ENCODE peak calls at places on chromosome 10, in ten cellular contexts. One of them, this sample, is unnamed.

GRCh38 chr10:60733189-60733815 is 45.0 kb upstream of the CDK1 start:
- DNase-seq in NB4: no peak
- DNase-seq in cardiac fibroblast: no peak
- DNase-seq in astrocyte of the spinal cord: no peak
- DNase-seq in fibroblast of lung: peak
- DNase-seq in AG04450: no peak
- DNase-seq in PC-9: peak
- DNase-seq in HL-60: no peak
- DNase-seq in transverse colon: peak
- DNase-seq in neural progenitor cell: peak
- DNase-seq in this sample: peak

GRCh38 chr10:54396004-54396403 is 405.0 kb downstream of the PCDH15 start:
- DNase-seq in NB4: no peak
- DNase-seq in transverse colon: no peak
- DNase-seq in neural progenitor cell: no peak
- DNase-seq in HL-60: no peak
- DNase-seq in fibroblast of lung: no peak
- DNase-seq in astrocyte of the spinal cord: no peak
- DNase-seq in AG04450: no peak
- DNase-seq in cardiac fibroblast: no peak
- DNase-seq in PC-9: no peak
- DNase-seq in this sample: no peak

GRCh38 chr10:48464121-48464870 is 140.6 kb downstream of the ARHGAP22 start:
- DNase-seq in PC-9: no peak
- DNase-seq in HL-60: no peak
- DNase-seq in AG04450: no peak
- DNase-seq in cardiac fibroblast: no peak
- DNase-seq in transverse colon: no peak
- DNase-seq in NB4: no peak
- DNase-seq in astrocyte of the spinal cord: no peak
- DNase-seq in neural progenitor cell: no peak
- DNase-seq in fibroblast of lung: no peak
- DNase-seq in this sample: no peak

GRCh38 chr10:97153276-97153850 is 32.4 kb downstream of the SLIT1 start:
- DNase-seq in neural progenitor cell: no peak
- DNase-seq in PC-9: no peak
- DNase-seq in astrocyte of the spinal cord: no peak
- DNase-seq in fibroblast of lung: no peak
- DNase-seq in transverse colon: no peak
- DNase-seq in NB4: no peak
- DNase-seq in HL-60: no peak
- DNase-seq in cardiac fibroblast: no peak
- DNase-seq in AG04450: no peak
- DNase-seq in this sample: no peak

GRCh38 chr10:73732931-73733623 is 11.1 kb upstream of the SEC24C start:
- DNase-seq in neural progenitor cell: no peak
- DNase-seq in HL-60: no peak
- DNase-seq in PC-9: no peak
- DNase-seq in cardiac fibroblast: no peak
- DNase-seq in NB4: no peak
- DNase-seq in astrocyte of the spinal cord: no peak
- DNase-seq in fibroblast of lung: no peak
- DNase-seq in AG04450: no peak
- DNase-seq in transverse colon: no peak
- DNase-seq in this sample: no peak

GRCh38 chr10:133131053-133131452 is 29.0 kb upstream of the KNDC1 start:
- DNase-seq in transverse colon: no peak
- DNase-seq in PC-9: no peak
- DNase-seq in cardiac fibroblast: no peak
- DNase-seq in astrocyte of the spinal cord: no peak
- DNase-seq in HL-60: no peak
- DNase-seq in NB4: no peak
- DNase-seq in fibroblast of lung: no peak
- DNase-seq in AG04450: no peak
- DNase-seq in neural progenitor cell: no peak
- DNase-seq in this sample: no peak

GRCh38 chr10:19620867-19621266 is 195.4 kb upstream of the PLXDC2 start:
- DNase-seq in fibroblast of lung: peak
- DNase-seq in neural progenitor cell: no peak
- DNase-seq in AG04450: no peak
- DNase-seq in transverse colon: no peak
- DNase-seq in HL-60: no peak
- DNase-seq in cardiac fibroblast: peak
- DNase-seq in astrocyte of the spinal cord: peak
- DNase-seq in PC-9: no peak
- DNase-seq in NB4: no peak
- DNase-seq in this sample: peak

GRCh38 chr10:77416327-77417135 is 221.1 kb downstream of the KCNMA1 start:
- DNase-seq in neural progenitor cell: no peak
- DNase-seq in astrocyte of the spinal cord: peak
- DNase-seq in NB4: no peak
- DNase-seq in fibroblast of lung: peak
- DNase-seq in AG04450: peak
- DNase-seq in cardiac fibroblast: peak
- DNase-seq in PC-9: peak
- DNase-seq in HL-60: no peak
- DNase-seq in transverse colon: no peak
- DNase-seq in this sample: peak

GRCh38 chr10:35446439-35446838 is 110.1 kb downstream of the CCNY start:
- DNase-seq in AG04450: no peak
- DNase-seq in PC-9: no peak
- DNase-seq in transverse colon: no peak
- DNase-seq in NB4: no peak
- DNase-seq in astrocyte of the spinal cord: no peak
- DNase-seq in HL-60: no peak
- DNase-seq in fibroblast of lung: no peak
- DNase-seq in neural progenitor cell: no peak
- DNase-seq in cardiac fibroblast: no peak
- DNase-seq in this sample: peak

GRCh38 chr10:35449944-35450343 is 113.6 kb downstream of the CCNY start:
- DNase-seq in NB4: no peak
- DNase-seq in AG04450: no peak
- DNase-seq in transverse colon: no peak
- DNase-seq in neural progenitor cell: no peak
- DNase-seq in PC-9: no peak
- DNase-seq in HL-60: no peak
- DNase-seq in cardiac fibroblast: no peak
- DNase-seq in astrocyte of the spinal cord: no peak
- DNase-seq in fibroblast of lung: no peak
- DNase-seq in this sample: no peak

GRCh38 chr10:35448687-35449662 is 112.7 kb downstream of the CCNY start:
- DNase-seq in astrocyte of the spinal cord: no peak
- DNase-seq in fibroblast of lung: peak
- DNase-seq in neural progenitor cell: no peak
- DNase-seq in PC-9: no peak
- DNase-seq in NB4: no peak
- DNase-seq in cardiac fibroblast: peak
- DNase-seq in AG04450: no peak
- DNase-seq in transverse colon: no peak
- DNase-seq in HL-60: peak
- DNase-seq in this sample: peak

GRCh38 chr10:35445150-35445884 is 109.0 kb downstream of the CCNY start:
- DNase-seq in PC-9: no peak
- DNase-seq in astrocyte of the spinal cord: no peak
- DNase-seq in HL-60: no peak
- DNase-seq in fibroblast of lung: no peak
- DNase-seq in AG04450: no peak
- DNase-seq in transverse colon: no peak
- DNase-seq in cardiac fibroblast: no peak
- DNase-seq in neural progenitor cell: no peak
- DNase-seq in NB4: no peak
- DNase-seq in this sample: no peak

DNA sequence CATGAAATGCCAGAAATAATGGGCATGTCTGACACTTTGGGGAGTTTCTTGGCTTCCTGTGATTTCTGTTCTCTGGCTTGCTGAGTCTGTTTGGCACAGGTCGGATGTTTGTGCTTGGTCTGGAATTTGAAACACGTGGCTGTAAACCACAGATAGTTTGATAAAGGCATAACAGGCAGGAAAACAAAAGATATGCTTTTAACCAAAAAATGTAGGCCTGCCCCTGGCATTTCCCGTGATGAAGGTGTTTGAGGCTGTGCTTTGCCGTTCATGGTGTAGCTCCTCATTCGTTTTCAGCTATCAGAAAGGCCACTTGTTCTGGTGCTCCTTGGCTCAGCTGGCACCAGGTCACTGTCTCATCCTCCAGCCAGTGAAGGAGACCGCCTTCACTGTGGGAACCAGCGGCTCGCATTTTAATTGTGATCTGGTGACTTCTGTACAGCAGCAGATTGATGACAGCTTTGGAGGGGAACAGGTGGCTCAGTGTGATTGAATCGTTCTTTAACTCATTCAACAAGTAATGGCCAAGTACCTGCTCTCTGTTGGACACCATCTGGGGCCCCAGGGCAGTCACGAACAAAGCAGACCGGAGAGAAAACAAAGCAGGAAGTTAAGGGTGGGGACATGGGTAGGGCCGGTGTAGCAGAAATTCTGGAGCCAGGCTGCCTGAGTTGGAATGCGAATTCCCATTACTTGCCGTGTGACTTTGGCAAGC is 111.5 kb downstream of the CCNY start:
- DNase-seq in AG04450: no peak
- DNase-seq in HL-60: peak
- DNase-seq in cardiac fibroblast: peak
- DNase-seq in NB4: no peak
- DNase-seq in fibroblast of lung: peak
- DNase-seq in astrocyte of the spinal cord: peak
- DNase-seq in neural progenitor cell: peak
- DNase-seq in PC-9: peak
- DNase-seq in transverse colon: peak
- DNase-seq in this sample: peak
- H3K4me3 ChIP-seq in AG04450: no peak
- H3K4me3 ChIP-seq in HL-60: no peak
- H3K4me3 ChIP-seq in cardiac fibroblast: no peak
- H3K4me3 ChIP-seq in NB4: no peak
- H3K4me3 ChIP-seq in fibroblast of lung: no peak
- H3K4me3 ChIP-seq in astrocyte of the spinal cord: no peak
- H3K4me3 ChIP-seq in neural progenitor cell: no peak
- H3K4me3 ChIP-seq in PC-9: peak
- H3K4me3 ChIP-seq in transverse colon: no peak
- H3K4me3 ChIP-seq in this sample: peak

GRCh38 chr10:122499491-122499941 is 38.2 kb downstream of the HTRA1 start:
- DNase-seq in fibroblast of lung: peak
- DNase-seq in HL-60: no peak
- DNase-seq in AG04450: peak
- DNase-seq in NB4: no peak
- DNase-seq in astrocyte of the spinal cord: peak
- DNase-seq in PC-9: no peak
- DNase-seq in neural progenitor cell: no peak
- DNase-seq in cardiac fibroblast: peak
- DNase-seq in transverse colon: peak
- DNase-seq in this sample: peak

GRCh38 chr10:122500726-122501125 is 39.4 kb downstream of the HTRA1 start:
- DNase-seq in astrocyte of the spinal cord: no peak
- DNase-seq in NB4: no peak
- DNase-seq in transverse colon: no peak
- DNase-seq in HL-60: no peak
- DNase-seq in fibroblast of lung: no peak
- DNase-seq in PC-9: no peak
- DNase-seq in AG04450: no peak
- DNase-seq in neural progenitor cell: no peak
- DNase-seq in cardiac fibroblast: no peak
- DNase-seq in this sample: no peak

GRCh38 chr10:122500194-122500593 is 38.8 kb downstream of the HTRA1 start:
- DNase-seq in NB4: no peak
- DNase-seq in PC-9: no peak
- DNase-seq in HL-60: no peak
- DNase-seq in cardiac fibroblast: no peak
- DNase-seq in neural progenitor cell: no peak
- DNase-seq in AG04450: no peak
- DNase-seq in transverse colon: no peak
- DNase-seq in astrocyte of the spinal cord: no peak
- DNase-seq in fibroblast of lung: no peak
- DNase-seq in this sample: no peak

GRCh38 chr10:122498521-122498920 is 37.2 kb downstream of the HTRA1 start:
- DNase-seq in PC-9: no peak
- DNase-seq in neural progenitor cell: no peak
- DNase-seq in NB4: no peak
- DNase-seq in astrocyte of the spinal cord: no peak
- DNase-seq in cardiac fibroblast: no peak
- DNase-seq in transverse colon: no peak
- DNase-seq in fibroblast of lung: peak
- DNase-seq in AG04450: no peak
- DNase-seq in HL-60: no peak
- DNase-seq in this sample: peak

GRCh38 chr10:122499012-122499411 is 37.7 kb downstream of the HTRA1 start:
- DNase-seq in AG04450: no peak
- DNase-seq in HL-60: no peak
- DNase-seq in neural progenitor cell: no peak
- DNase-seq in transverse colon: no peak
- DNase-seq in cardiac fibroblast: no peak
- DNase-seq in fibroblast of lung: no peak
- DNase-seq in astrocyte of the spinal cord: no peak
- DNase-seq in NB4: no peak
- DNase-seq in PC-9: no peak
- DNase-seq in this sample: no peak
- TF ChIP-seq CTCF in AG04450: no peak
- TF ChIP-seq CTCF in HL-60: no peak
- TF ChIP-seq CTCF in neural progenitor cell: no peak
- TF ChIP-seq CTCF in transverse colon: no peak
- TF ChIP-seq CTCF in cardiac fibroblast: no peak
- TF ChIP-seq CTCF in fibroblast of lung: no peak
- TF ChIP-seq CTCF in astrocyte of the spinal cord: no peak
- TF ChIP-seq CTCF in NB4: no peak
- TF ChIP-seq CTCF in PC-9: no peak
- TF ChIP-seq CTCF in this sample: no peak

GRCh38 chr10:51896849-51897248 is 197.5 kb upstream of the CSTF2T start:
- DNase-seq in fibroblast of lung: peak
- DNase-seq in PC-9: no peak
- DNase-seq in neural progenitor cell: no peak
- DNase-seq in NB4: no peak
- DNase-seq in transverse colon: no peak
- DNase-seq in astrocyte of the spinal cord: peak
- DNase-seq in HL-60: no peak
- DNase-seq in AG04450: peak
- DNase-seq in cardiac fibroblast: peak
- DNase-seq in this sample: peak

GRCh38 chr10:51892313-51892712 is 192.9 kb upstream of the CSTF2T start:
- DNase-seq in neural progenitor cell: no peak
- DNase-seq in transverse colon: no peak
- DNase-seq in HL-60: no peak
- DNase-seq in fibroblast of lung: no peak
- DNase-seq in cardiac fibroblast: no peak
- DNase-seq in PC-9: no peak
- DNase-seq in AG04450: no peak
- DNase-seq in NB4: no peak
- DNase-seq in astrocyte of the spinal cord: no peak
- DNase-seq in this sample: no peak

GRCh38 chr10:51895209-51895608 is 195.8 kb upstream of the CSTF2T start:
- DNase-seq in transverse colon: no peak
- DNase-seq in PC-9: no peak
- DNase-seq in fibroblast of lung: peak
- DNase-seq in AG04450: peak
- DNase-seq in HL-60: no peak
- DNase-seq in cardiac fibroblast: peak
- DNase-seq in astrocyte of the spinal cord: peak
- DNase-seq in NB4: no peak
- DNase-seq in neural progenitor cell: no peak
- DNase-seq in this sample: peak

GRCh38 chr10:51894752-51895151 is 195.4 kb upstream of the CSTF2T start:
- DNase-seq in astrocyte of the spinal cord: no peak
- DNase-seq in neural progenitor cell: no peak
- DNase-seq in HL-60: no peak
- DNase-seq in NB4: no peak
- DNase-seq in cardiac fibroblast: peak
- DNase-seq in transverse colon: no peak
- DNase-seq in AG04450: no peak
- DNase-seq in fibroblast of lung: peak
- DNase-seq in PC-9: no peak
- DNase-seq in this sample: peak

GRCh38 chr10:51892965-51893658 is 193.7 kb upstream of the CSTF2T start:
- DNase-seq in NB4: peak
- DNase-seq in AG04450: no peak
- DNase-seq in HL-60: peak
- DNase-seq in PC-9: no peak
- DNase-seq in neural progenitor cell: peak
- DNase-seq in cardiac fibroblast: peak
- DNase-seq in fibroblast of lung: peak
- DNase-seq in astrocyte of the spinal cord: no peak
- DNase-seq in transverse colon: peak
- DNase-seq in this sample: no peak
- H3K4me3 ChIP-seq in NB4: no peak
- H3K4me3 ChIP-seq in AG04450: no peak
- H3K4me3 ChIP-seq in HL-60: no peak
- H3K4me3 ChIP-seq in PC-9: no peak
- H3K4me3 ChIP-seq in neural progenitor cell: no peak
- H3K4me3 ChIP-seq in cardiac fibroblast: no peak
- H3K4me3 ChIP-seq in fibroblast of lung: no peak
- H3K4me3 ChIP-seq in astrocyte of the spinal cord: no peak
- H3K4me3 ChIP-seq in transverse colon: no peak
- H3K4me3 ChIP-seq in this sample: no peak

GRCh38 chr10:34730726-34731125 is 84.4 kb downstream of the PARD3 start:
- DNase-seq in transverse colon: no peak
- DNase-seq in AG04450: no peak
- DNase-seq in fibroblast of lung: no peak
- DNase-seq in NB4: no peak
- DNase-seq in cardiac fibroblast: no peak
- DNase-seq in astrocyte of the spinal cord: no peak
- DNase-seq in neural progenitor cell: no peak
- DNase-seq in HL-60: no peak
- DNase-seq in PC-9: no peak
- DNase-seq in this sample: no peak

GRCh38 chr10:34731885-34732701 is 83.0 kb downstream of the PARD3 start:
- DNase-seq in AG04450: no peak
- DNase-seq in astrocyte of the spinal cord: peak
- DNase-seq in NB4: no peak
- DNase-seq in transverse colon: no peak
- DNase-seq in HL-60: no peak
- DNase-seq in neural progenitor cell: no peak
- DNase-seq in fibroblast of lung: peak
- DNase-seq in cardiac fibroblast: peak
- DNase-seq in PC-9: peak
- DNase-seq in this sample: peak

GRCh38 chr10:34734918-34735317 is 80.2 kb downstream of the PARD3 start:
- DNase-seq in AG04450: no peak
- DNase-seq in fibroblast of lung: no peak
- DNase-seq in NB4: no peak
- DNase-seq in HL-60: no peak
- DNase-seq in transverse colon: no peak
- DNase-seq in neural progenitor cell: no peak
- DNase-seq in astrocyte of the spinal cord: no peak
- DNase-seq in cardiac fibroblast: no peak
- DNase-seq in PC-9: no peak
- DNase-seq in this sample: no peak

GRCh38 chr10:34731213-34731612 is 83.9 kb downstream of the PARD3 start:
- DNase-seq in fibroblast of lung: no peak
- DNase-seq in HL-60: no peak
- DNase-seq in neural progenitor cell: no peak
- DNase-seq in PC-9: no peak
- DNase-seq in cardiac fibroblast: no peak
- DNase-seq in NB4: no peak
- DNase-seq in transverse colon: no peak
- DNase-seq in AG04450: no peak
- DNase-seq in astrocyte of the spinal cord: no peak
- DNase-seq in this sample: no peak

GRCh38 chr10:34732926-34733325 is 82.2 kb downstream of the PARD3 start:
- DNase-seq in PC-9: peak
- DNase-seq in fibroblast of lung: no peak
- DNase-seq in AG04450: no peak
- DNase-seq in HL-60: no peak
- DNase-seq in NB4: peak
- DNase-seq in neural progenitor cell: peak
- DNase-seq in cardiac fibroblast: peak
- DNase-seq in astrocyte of the spinal cord: no peak
- DNase-seq in transverse colon: no peak
- DNase-seq in this sample: peak
- TF ChIP-seq CTCF in PC-9: no peak
- TF ChIP-seq CTCF in fibroblast of lung: no peak
- TF ChIP-seq CTCF in AG04450: peak
- TF ChIP-seq CTCF in HL-60: no peak
- TF ChIP-seq CTCF in NB4: peak
- TF ChIP-seq CTCF in neural progenitor cell: peak
- TF ChIP-seq CTCF in cardiac fibroblast: peak
- TF ChIP-seq CTCF in astrocyte of the spinal cord: no peak
- TF ChIP-seq CTCF in transverse colon: no peak
- TF ChIP-seq CTCF in this sample: peak

This sample was measured in fibroblast of the aortic adventitia.